ENCODE peak calls at places on chromosomes 1 and 21, in ten cellular contexts. U is fibroblast of the aortic adventitia, F is WERI-Rb-1, N is cardiac fibroblast, B is brain microvascular endothelial cell, Q is astrocyte of the spinal cord, T is GM23338, Z is uterus, G is thoracic aorta, I is lower lobe of right lung. S is an unnamed sample.
A peak's percentile ranks its signal among the peaks of the same experiment; 100 is the strongest.

GRCh38 chr1:41613646-41614592 is 129.4 kb upstream of the EDN2 start:
- DNase-seq in U (peak; percentile 84), F (peak; percentile 26), N (peak; percentile 70), B (peak; percentile 43), Q (no peak), T (no peak), Z (no peak), G (no peak), I (no peak), S (peak; percentile 88)

GRCh38 chr1:15347182-15347581 is 62.5 kb upstream of the EFHD2 start:
- DNase-seq in U (no peak), F (no peak), N (no peak), B (no peak), Q (no peak), T (no peak), Z (no peak), G (no peak), I (no peak), S (no peak)

GRCh38 chr1:37931148-37931492 is 15.7 kb downstream of the INPP5B start:
- DNase-seq in U (no peak), F (no peak), N (no peak), B (no peak), Q (no peak), T (peak; percentile 46), Z (no peak), G (no peak), I (peak; percentile 57), S (no peak)

GRCh38 chr1:22365331-22366295 is 86.0 kb upstream of the ZBTB40 start:
- DNase-seq in U (no peak), F (no peak), N (no peak), B (peak; percentile 34), Q (peak; percentile 82), T (peak; percentile 30), Z (no peak), G (no peak), I (peak; percentile 25), S (no peak)

GRCh38 chr1:157932082-157932481 is 61.4 kb upstream of the KIRREL1 start:
- DNase-seq in U (peak; percentile 56), F (no peak), N (peak; percentile 19), B (no peak), Q (peak; percentile 23), T (no peak), Z (no peak), G (no peak), I (no peak), S (peak; percentile 26)

GRCh38 chr1:191963286-191963685 is 195.0 kb upstream of the RGS18 start:
- DNase-seq in U (peak; percentile 1), F (no peak), N (no peak), B (peak; percentile 18), Q (peak; percentile 23), T (no peak), Z (no peak), G (no peak), I (no peak), S (peak; percentile 3)

GRCh38 chr21:34073749-34074282 is 438 bp downstream of the MRPS6 start:
- DNase-seq in U (no peak), F (no peak), N (peak; percentile 41), B (no peak), Q (no peak), T (peak; percentile 42), Z (no peak), G (no peak), I (peak; percentile 61), S (peak; percentile 15)

GRCh38 chr1:6490181-6491075 is 1.0 kb downstream of the PLEKHG5 start:
- DNase-seq in U (peak; percentile 69), F (peak; percentile 86), N (peak; percentile 80), B (peak; percentile 62), Q (peak; percentile 81), T (peak; percentile 95), Z (peak; percentile 30), G (no peak), I (peak; percentile 76), S (peak; percentile 92)

GRCh38 chr1:40870135-40870728 is 8.1 kb upstream of the CITED4 start:
- DNase-seq in U (no peak), F (no peak), N (no peak), B (no peak), Q (peak; percentile 29), T (no peak), Z (no peak), G (no peak), I (no peak), S (peak; percentile 73)

GRCh38 chr1:208119225-208119606 is 125.0 kb downstream of the PLXNA2 start:
- DNase-seq in U (no peak), F (peak; percentile 22), N (no peak), B (no peak), Q (no peak), T (no peak), Z (no peak), G (no peak), I (no peak), S (no peak)

GRCh38 chr1:31524196-31524967 is 51.9 kb upstream of the TINAGL1 start:
- DNase-seq in U (no peak), F (no peak), N (no peak), B (no peak), Q (no peak), T (no peak), Z (no peak), G (no peak), I (peak; percentile 62), S (no peak)

GRCh38 chr1:187264995-187265602 is 436.4 kb downstream of the PLA2G4A start:
- DNase-seq in U (peak; percentile 29), F (peak; percentile 38), N (peak; percentile 61), B (peak; percentile 39), Q (peak; percentile 75), T (peak; percentile 77), Z (no peak), G (no peak), I (no peak), S (peak; percentile 71)

GRCh38 chr1:153790282-153790995 is 15.2 kb downstream of the SLC27A3 start:
- DNase-seq in U (peak; percentile 94), F (no peak), N (peak; percentile 94), B (peak; percentile 35), Q (peak; percentile 43), T (no peak), Z (peak; percentile 91), G (no peak), I (peak; percentile 65), S (peak; percentile 70)

GRCh38 chr1:8211620-8212442 is 106.1 kb upstream of the SLC45A1 start:
- DNase-seq in U (peak; percentile 97), F (no peak), N (peak; percentile 98), B (peak; percentile 94), Q (peak; percentile 97), T (peak; percentile 43), Z (no peak), G (no peak), I (peak; percentile 79), S (peak; percentile 98)

GRCh38 chr21:39336457-39337008 is 12.4 kb downstream of the HMGN1 start:
- DNase-seq in U (no peak), F (peak; percentile 89), N (no peak), B (no peak), Q (no peak), T (peak; percentile 36), Z (no peak), G (no peak), I (no peak), S (no peak)

GRCh38 chr21:26884436-26884835 is 39.2 kb upstream of the ADAMTS1 start:
- DNase-seq in U (no peak), F (no peak), N (no peak), B (no peak), Q (no peak), T (no peak), Z (no peak), G (no peak), I (no peak), S (no peak)

GRCh38 chr1:68544651-68545050 is 47.8 kb upstream of the DEPDC1 start:
- DNase-seq in U (no peak), F (no peak), N (no peak), B (no peak), Q (no peak), T (no peak), Z (no peak), G (no peak), I (no peak), S (no peak)

GRCh38 chr1:107496002-107496401 is 355.2 kb downstream of the NTNG1 start:
- DNase-seq in U (no peak), F (no peak), N (no peak), B (no peak), Q (no peak), T (no peak), Z (no peak), G (no peak), I (no peak), S (no peak)
- TF ChIP-seq CTCF in U (no peak), F (no peak), N (no peak), B (no peak), Q (no peak), T (no peak), Z (no peak), G (no peak), I (no peak), S (no peak)

DNA sequence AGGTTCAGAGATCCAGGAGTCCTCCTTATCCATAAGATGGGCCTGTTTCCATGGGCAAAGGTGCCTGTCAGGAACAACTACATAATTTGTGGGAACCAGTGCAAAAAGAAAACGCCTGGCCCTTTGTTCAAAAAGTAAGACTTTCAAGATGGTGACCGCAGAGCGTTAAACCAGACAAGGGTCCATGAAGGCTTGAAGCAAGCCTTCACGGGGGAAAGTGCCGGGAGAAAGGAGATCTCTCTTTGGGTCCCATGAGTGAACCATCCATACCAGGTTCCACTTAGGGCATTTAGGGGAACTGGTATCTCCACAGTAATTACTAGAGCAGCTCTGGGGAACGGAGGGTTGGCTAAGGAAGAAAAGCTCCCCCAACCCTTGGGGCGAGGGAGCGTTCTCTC is 927 bp upstream of the RASSF5 start:
- DNase-seq in U (no peak), F (no peak), N (no peak), B (no peak), Q (no peak), T (no peak), Z (no peak), G (no peak), I (no peak), S (no peak)
- H3K4me3 ChIP-seq in U (no peak overlapping the region), F (no peak overlapping the region), N (no peak overlapping the region), B (no peak overlapping the region), Q (no peak overlapping the region), T (peak overlapping the region; percentile 84), Z (peak overlapping the region; percentile 46), G (peak overlapping the region; percentile 88), I (peak overlapping the region; percentile 77), S (peak overlapping the region; percentile 60)

DNA sequence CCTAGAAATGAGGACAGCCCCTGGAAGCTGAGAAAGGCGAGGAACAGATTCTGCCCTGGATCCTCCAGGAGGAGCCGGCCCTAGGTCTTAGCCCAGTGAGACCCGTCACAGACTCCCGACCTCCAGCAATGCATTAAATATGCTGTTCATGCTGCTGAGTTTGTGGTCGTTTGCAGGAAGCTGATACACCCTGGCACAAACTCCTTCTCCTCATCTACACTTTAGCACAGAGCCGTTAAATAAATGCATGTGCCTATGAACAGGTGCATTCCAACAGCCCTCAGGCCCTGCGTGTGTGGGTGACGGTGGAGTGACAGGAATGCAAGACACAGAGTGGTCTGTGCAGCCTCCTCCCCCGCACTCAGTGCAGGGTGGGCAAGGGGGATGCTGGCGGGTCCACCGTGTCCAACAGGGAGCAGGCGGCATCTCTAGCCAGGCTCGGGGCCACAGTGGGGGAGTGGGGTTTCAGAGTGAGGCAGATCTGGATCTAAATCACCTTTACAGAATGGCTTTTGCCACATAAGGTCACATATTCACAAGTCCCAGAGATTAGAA is 106.6 kb upstream of the TMPRSS2 start:
- DNase-seq in U (no peak), F (no peak), N (no peak), B (no peak), Q (no peak), T (no peak), Z (no peak), G (no peak), I (no peak), S (no peak)
- TF ChIP-seq CTCF in U (no peak), F (no peak), N (no peak), B (no peak), Q (no peak), T (no peak), Z (no peak), G (no peak), I (no peak), S (no peak)

GRCh38 chr1:184748767-184749166 is 5.9 kb downstream of the EDEM3 start:
- DNase-seq in U (peak; percentile 43), F (no peak), N (no peak), B (no peak), Q (no peak), T (no peak), Z (no peak), G (no peak), I (no peak), S (no peak)
- H3K4me3 ChIP-seq in U (no peak overlapping the region), F (no peak overlapping the region), N (no peak overlapping the region), B (no peak overlapping the region), Q (no peak overlapping the region), T (no peak overlapping the region), Z (no peak overlapping the region), G (peak overlapping the region; percentile 39), I (no peak overlapping the region), S (no peak overlapping the region)

S was measured in foreskin fibroblast.